ENCODE peak calls at places on chromosome 6, in ten cellular contexts. V is naive thymus-derived CD4-positive, alpha-beta T cell; X is HCT116; W is esophagus muscularis mucosa; Q is CD8-positive, alpha-beta memory T cell; S is colonic mucosa; T is fibroblast of lung; M is stomach; Z is PC-9; G is cardiac muscle cell. K is an unnamed sample.

GRCh38 chr6:44342489-44342888 is at the start of gene SPATS1:
- DNase-seq in V (no peak), X (no peak), W (no peak), Q (no peak), S (no peak), T (no peak), M (peak; percentile 46), Z (no peak), G (no peak), K (no peak)

GRCh38 chr6:134138226-134138975 is 86.0 kb upstream of the SLC2A12 start:
- DNase-seq in V (no peak), X (no peak), W (no peak), Q (no peak), S (no peak), T (no peak), M (no peak), Z (no peak), G (no peak), K (no peak)

GRCh38 chr6:109351231-109352132 is 30.8 kb downstream of the CD164 start:
- DNase-seq in V (no peak), X (no peak), W (peak; percentile 77), Q (no peak), S (peak; percentile 75), T (peak; percentile 25), M (no peak), Z (no peak), G (no peak), K (no peak)

GRCh38 chr6:143901885-143902708 is 37.8 kb downstream of the ZC2HC1B start:
- DNase-seq in V (no peak), X (no peak), W (no peak), Q (no peak), S (peak; percentile 33), T (peak; percentile 20), M (no peak), Z (no peak), G (peak; percentile 20), K (no peak)

GRCh38 chr6:31163922-31164321 is 5.5 kb downstream of the TCF19 start:
- DNase-seq in V (no peak), X (peak; percentile 13), W (no peak), Q (no peak), S (no peak), T (no peak), M (peak; percentile 65), Z (no peak), G (no peak), K (no peak)

GRCh38 chr6:54255881-54256280 is 52.4 kb upstream of the TINAG start:
- DNase-seq in V (no peak), X (no peak), W (no peak), Q (no peak), S (no peak), T (peak; percentile 35), M (no peak), Z (no peak), G (peak; percentile 45), K (no peak)

GRCh38 chr6:146878564-146879343 is 280.0 kb downstream of the ADGB start:
- DNase-seq in V (no peak), X (no peak), W (no peak), Q (no peak), S (no peak), T (no peak), M (no peak), Z (peak; percentile 81), G (no peak), K (no peak)

GRCh38 chr6:139230421-139230840 is 61.4 kb downstream of the TXLNB start:
- DNase-seq in V (no peak), X (no peak), W (no peak), Q (no peak), S (no peak), T (peak; percentile 62), M (no peak), Z (peak; percentile 86), G (peak; percentile 55), K (no peak)

GRCh38 chr6:39088331-39088730 is 26.7 kb downstream of the SAYSD1 start:
- DNase-seq in V (no peak), X (no peak), W (peak; percentile 91), Q (no peak), S (no peak), T (peak; percentile 54), M (no peak), Z (peak; percentile 53), G (peak; percentile 94), K (no peak)

GRCh38 chr6:7058250-7058923 is 49.4 kb upstream of the RREB1 start:
- DNase-seq in V (no peak), X (peak; percentile 97), W (no peak), Q (no peak), S (peak; percentile 85), T (peak; percentile 99), M (peak; percentile 74), Z (peak; percentile 95), G (peak; percentile 34), K (no peak)

GRCh38 chr6:75747371-75747984 is 1.6 kb upstream of the MYO6 start:
- DNase-seq in V (no peak), X (no peak), W (no peak), Q (no peak), S (peak; percentile 53), T (no peak), M (peak; percentile 55), Z (peak; percentile 90), G (no peak), K (no peak)

GRCh38 chr6:80527552-80528052 is 421.1 kb downstream of the BCKDHB start:
- DNase-seq in V (no peak), X (no peak), W (no peak), Q (no peak), S (no peak), T (no peak), M (no peak), Z (peak; percentile 91), G (no peak), K (no peak)

GRCh38 chr6:49607391-49607982 is 29.2 kb downstream of the RHAG start:
- DNase-seq in V (no peak), X (no peak), W (no peak), Q (no peak), S (no peak), T (no peak), M (no peak), Z (no peak), G (no peak), K (no peak)

GRCh38 chr6:47743744-47744143 is 38.1 kb upstream of the OPN5 start:
- DNase-seq in V (no peak), X (no peak), W (no peak), Q (no peak), S (no peak), T (peak; percentile 50), M (no peak), Z (peak; percentile 60), G (no peak), K (no peak)

GRCh38 chr6:105783333-105783945 is 302.7 kb upstream of the PRDM1 start:
- DNase-seq in V (no peak), X (no peak), W (no peak), Q (no peak), S (no peak), T (no peak), M (no peak), Z (no peak), G (no peak), K (no peak)

GRCh38 chr6:45681860-45682488 is 304.2 kb upstream of the SUPT3H start:
- DNase-seq in V (no peak), X (no peak), W (peak; percentile 89), Q (peak; percentile 22), S (no peak), T (peak; percentile 43), M (no peak), Z (peak; percentile 40), G (no peak), K (no peak)

GRCh38 chr6:166274163-166274562 is 34.0 kb downstream of the PRR18 start:
- DNase-seq in V (no peak), X (no peak), W (peak; percentile 78), Q (no peak), S (no peak), T (no peak), M (no peak), Z (no peak), G (no peak), K (no peak)

GRCh38 chr6:107917468-107918375 is 40.3 kb downstream of the SEC63 start:
- DNase-seq in V (no peak), X (peak; percentile 7), W (no peak), Q (no peak), S (no peak), T (no peak), M (no peak), Z (no peak), G (peak; percentile 4), K (no peak)

GRCh38 chr6:42740725-42741124 is 5.2 kb downstream of the TBCC start:
- DNase-seq in V (no peak), X (no peak), W (no peak), Q (no peak), S (no peak), T (no peak), M (no peak), Z (no peak), G (no peak), K (no peak)

GRCh38 chr6:15430181-15430580 is 184.3 kb downstream of the JARID2 start:
- DNase-seq in V (no peak), X (no peak), W (no peak), Q (no peak), S (no peak), T (no peak), M (no peak), Z (no peak), G (no peak), K (no peak)

GRCh38 chr6:167699141-167700036 is 127.3 kb upstream of the AFDN start:
- DNase-seq in V (peak; percentile 66), X (no peak), W (no peak), Q (no peak), S (peak; percentile 70), T (peak; percentile 29), M (peak; percentile 49), Z (no peak), G (no peak), K (no peak)

GRCh38 chr6:23334360-23334759 is 765.0 kb downstream of the HDGFL1 start:
- DNase-seq in V (no peak), X (no peak), W (no peak), Q (no peak), S (no peak), T (no peak), M (no peak), Z (no peak), G (no peak), K (no peak)
- H3K9me3 ChIP-seq in V (no peaks in the 10 kb centered on the region), X (no peaks in the 10 kb centered on the region), W (no peaks in the 10 kb centered on the region), Q (no peaks in the 10 kb centered on the region), S (no peaks in the 10 kb centered on the region), T (no peaks in the 10 kb centered on the region), M (no peaks in the 10 kb centered on the region), Z (no peaks in the 10 kb centered on the region), G (no peaks in the 10 kb centered on the region), K (no peaks in the 10 kb centered on the region)

GRCh38 chr6:4794140-4794707 is 18.0 kb downstream of the CDYL start:
- DNase-seq in V (no peak), X (no peak), W (no peak), Q (no peak), S (peak; percentile 75), T (no peak), M (peak; percentile 35), Z (no peak), G (no peak), K (peak; percentile 74)
- H3K9me3 ChIP-seq in V (no peaks in the 10 kb centered on the region), X (no peaks in the 10 kb centered on the region), W (no peaks in the 10 kb centered on the region), Q (no peaks in the 10 kb centered on the region), S (no peaks in the 10 kb centered on the region), T (no peaks in the 10 kb centered on the region), M (no peaks in the 10 kb centered on the region), Z (no peaks in the 10 kb centered on the region), G (no peaks in the 10 kb centered on the region), K (no peaks in the 10 kb centered on the region)

GRCh38 chr6:23280445-23280844 is 711.1 kb downstream of the HDGFL1 start:
- DNase-seq in V (no peak), X (no peak), W (no peak), Q (no peak), S (no peak), T (no peak), M (no peak), Z (no peak), G (no peak), K (no peak)
- H3K9me3 ChIP-seq in V (no peaks in the 10 kb centered on the region), X (no peaks in the 10 kb centered on the region), W (no peaks in the 10 kb centered on the region), Q (no peaks in the 10 kb centered on the region), S (no peaks in the 10 kb centered on the region), T (no peaks in the 10 kb centered on the region), M (no peaks in the 10 kb centered on the region), Z (no peaks in the 10 kb centered on the region), G (no peaks in the 10 kb centered on the region), K (no peaks in the 10 kb centered on the region)

GRCh38 chr6:161215193-161215592 is 58.7 kb downstream of the AGPAT4 start:
- DNase-seq in V (no peak), X (no peak), W (no peak), Q (no peak), S (no peak), T (peak; percentile 99), M (no peak), Z (no peak), G (no peak), K (no peak)
- H3K9me3 ChIP-seq in V (no peaks in the 10 kb centered on the region), X (peaks cover 18% of the 10 kb centered on the region), W (no peaks in the 10 kb centered on the region), Q (no peaks in the 10 kb centered on the region), S (no peaks in the 10 kb centered on the region), T (no peaks in the 10 kb centered on the region), M (no peaks in the 10 kb centered on the region), Z (peaks cover 4% of the 10 kb centered on the region), G (peaks cover 3% of the 10 kb centered on the region), K (no peaks in the 10 kb centered on the region)

K was measured in vagina.